ENCODE peak calls at places on chromosomes 1 and 21, in six cellular contexts. I is left ventricle myocardium inferior; M is heart right ventricle; Q is OCI-LY7; V is CD4-positive, CD25-positive, alpha-beta regulatory T cell; Y is AG04449. N is an unnamed sample.

GRCh38 chr1:192974701-192975100 is 84.5 kb downstream of the UCHL5 start:
- DNase-seq in I (no peak), M (no peak), Q (no peak), V (no peak), Y (peak), N (no peak)

GRCh38 chr1:94801919-94802546 is 18.1 kb upstream of the SLC44A3 start:
- DNase-seq in I (no peak), M (peak), Q (peak), V (no peak), Y (peak), N (no peak)

GRCh38 chr1:200274121-200274520 is 135.7 kb downstream of the ZNF281 start:
- DNase-seq in I (no peak), M (no peak), Q (no peak), V (no peak), Y (no peak), N (no peak)

GRCh38 chr1:151340870-151341754 is 5.9 kb downstream of the RFX5 start:
- DNase-seq in I (no peak), M (peak), Q (peak), V (peak), Y (peak), N (no peak)

GRCh38 chr1:41359211-41360073 is 1.8 kb upstream of the FOXO6 start:
- DNase-seq in I (no peak), M (peak), Q (no peak), V (no peak), Y (no peak), N (no peak)

GRCh38 chr1:182768973-182769372 is 20.6 kb upstream of the NPL start:
- DNase-seq in I (no peak), M (no peak), Q (no peak), V (no peak), Y (no peak), N (no peak)

GRCh38 chr1:210244746-210245367 is 12.3 kb downstream of the SERTAD4 start:
- DNase-seq in I (no peak), M (no peak), Q (no peak), V (no peak), Y (no peak), N (no peak)

GRCh38 chr1:185686996-185687778 is 47.0 kb upstream of the HMCN1 start:
- DNase-seq in I (no peak), M (no peak), Q (no peak), V (no peak), Y (no peak), N (no peak)

GRCh38 chr21:35988396-35989140 is 71.8 kb downstream of the SETD4 start:
- DNase-seq in I (no peak), M (no peak), Q (no peak), V (no peak), Y (no peak), N (peak)

GRCh38 chr1:147785794-147786506 is 25.5 kb upstream of the GJA5 start:
- DNase-seq in I (no peak), M (no peak), Q (no peak), V (no peak), Y (no peak), N (no peak)

GRCh38 chr21:44365251-44365966 is 12.0 kb downstream of the TRPM2 start:
- DNase-seq in I (no peak), M (no peak), Q (no peak), V (no peak), Y (no peak), N (no peak)

GRCh38 chr1:229305402-229305801 is 34.5 kb downstream of the RAB4A start:
- DNase-seq in I (no peak), M (no peak), Q (no peak), V (no peak), Y (no peak), N (no peak)

GRCh38 chr1:227897704-227898438 is 49.9 kb downstream of the WNT9A start:
- DNase-seq in I (no peak), M (no peak), Q (no peak), V (no peak), Y (no peak), N (no peak)

GRCh38 chr1:213564215-213564659 is 423.5 kb upstream of the PROX1 start:
- DNase-seq in I (no peak), M (no peak), Q (no peak), V (no peak), Y (no peak), N (no peak)

GRCh38 chr1:117613969-117614865 is 8.4 kb downstream of the TENT5C start:
- DNase-seq in I (no peak), M (no peak), Q (no peak), V (no peak), Y (no peak), N (no peak)

GRCh38 chr1:32540589-32540988 is 1.4 kb downstream of the ZBTB8A start:
- DNase-seq in I (no peak), M (no peak), Q (no peak), V (no peak), Y (no peak), N (no peak)
- H3K4me3 ChIP-seq in I (peak), M (peak), Q (no peak), V (no peak), Y (peak), N (peak)

DNA sequence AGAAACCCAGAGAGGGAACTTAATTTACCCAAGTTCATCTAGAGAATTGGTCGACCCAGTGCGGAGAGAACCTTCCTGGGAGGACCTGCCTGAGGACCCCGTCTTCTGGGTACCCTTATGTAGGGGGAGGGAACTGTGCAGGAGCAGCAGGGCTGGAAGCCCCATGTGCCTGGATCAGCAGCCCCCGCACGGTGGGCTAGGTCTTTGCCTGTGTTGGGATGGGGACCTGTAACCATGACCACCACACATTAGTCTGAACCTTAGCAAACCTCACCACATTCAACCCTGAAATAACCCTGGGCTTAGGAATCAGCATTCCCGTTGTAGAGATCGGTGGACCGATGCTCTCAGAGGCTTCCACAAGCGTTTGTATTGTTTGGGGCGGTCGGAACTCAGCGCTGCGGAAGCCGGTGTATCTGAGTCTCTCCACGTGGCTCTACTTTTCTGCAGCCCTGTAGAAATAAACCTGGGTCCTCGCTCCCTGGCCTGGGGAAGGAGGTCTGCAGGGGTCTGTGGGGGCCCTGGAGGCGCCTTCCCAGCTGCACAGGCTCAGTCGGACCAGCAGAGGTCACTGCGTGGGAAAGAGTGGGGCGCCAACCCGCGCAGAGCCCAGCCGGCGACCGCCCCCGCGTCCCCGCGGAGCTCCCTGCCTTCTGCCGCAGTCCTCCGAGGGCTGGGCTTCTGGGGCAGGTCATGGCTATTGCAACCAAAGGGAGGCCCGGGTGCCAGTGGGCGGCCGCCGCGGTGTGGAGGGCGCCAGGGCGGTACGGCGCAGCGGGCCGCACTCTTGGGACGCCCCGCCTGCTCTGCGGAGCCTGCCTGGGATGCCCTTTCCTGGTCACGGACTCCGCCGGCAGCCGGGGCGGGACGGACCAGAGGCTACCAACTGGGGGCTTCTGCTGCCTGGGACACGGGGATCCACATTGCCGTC is 36.2 kb upstream of the KCNA10 start:
- DNase-seq in I (peak), M (peak), Q (no peak), V (peak), Y (no peak), N (no peak)
- H3K4me3 ChIP-seq in I (peak), M (peak), Q (no peak), V (no peak), Y (no peak), N (peak)

GRCh38 chr1:23422313-23422877 is 2.2 kb downstream of the TCEA3 start:
- DNase-seq in I (peak), M (peak), Q (no peak), V (peak), Y (peak), N (peak)

GRCh38 chr1:23423415-23424170 is 955 bp downstream of the TCEA3 start:
- DNase-seq in I (no peak), M (no peak), Q (no peak), V (no peak), Y (no peak), N (no peak)

GRCh38 chr1:23421752-23422312 is 2.7 kb downstream of the TCEA3 start:
- DNase-seq in I (no peak), M (no peak), Q (no peak), V (no peak), Y (no peak), N (no peak)

GRCh38 chr1:23424171-23424959 is at the start of gene TCEA3:
- DNase-seq in I (peak), M (peak), Q (no peak), V (peak), Y (no peak), N (no peak)

GRCh38 chr1:23422955-23423354 is 1.6 kb downstream of the TCEA3 start:
- DNase-seq in I (no peak), M (no peak), Q (no peak), V (no peak), Y (no peak), N (no peak)
- H3K4me3 ChIP-seq in I (peak), M (peak), Q (no peak), V (no peak), Y (peak), N (no peak)

GRCh38 chr1:46671554-46671953 is at the start of gene TEX38:
- DNase-seq in I (no peak), M (no peak), Q (no peak), V (no peak), Y (no peak), N (no peak)

GRCh38 chr1:46667782-46668760 is at the start of gene ATPAF1:
- DNase-seq in I (peak), M (peak), Q (peak), V (peak), Y (no peak), N (peak)

GRCh38 chr1:46670134-46670533 is 1.5 kb upstream of the TEX38 start:
- DNase-seq in I (no peak), M (no peak), Q (no peak), V (no peak), Y (no peak), N (no peak)

GRCh38 chr1:46665983-46666382 is 2.2 kb downstream of the ATPAF1 start:
- DNase-seq in I (no peak), M (no peak), Q (no peak), V (no peak), Y (no peak), N (no peak)
- H3K4me3 ChIP-seq in I (no peak), M (no peak), Q (no peak), V (no peak), Y (no peak), N (no peak)

DNA sequence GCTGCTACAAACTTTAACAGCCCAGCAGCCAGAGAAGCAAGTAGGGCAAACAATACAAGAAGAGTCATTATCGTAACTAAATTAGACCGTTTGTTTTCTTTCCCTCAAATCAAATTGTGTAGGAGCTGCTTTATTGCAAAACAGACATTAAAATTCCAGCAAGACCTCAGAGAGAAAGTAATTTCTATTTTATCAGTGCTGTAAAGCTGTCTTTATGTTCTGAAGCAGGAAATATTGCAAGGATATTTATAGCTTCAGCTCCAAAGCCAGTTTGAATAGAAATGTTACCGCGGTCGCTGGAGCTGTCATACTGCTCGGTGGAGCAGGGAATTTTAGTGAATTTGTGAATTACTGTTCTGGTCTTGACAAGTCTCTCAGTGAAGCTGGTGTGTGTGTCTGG is 503.8 kb upstream of the PLXNA2 start:
- DNase-seq in I (no peak), M (no peak), Q (no peak), V (no peak), Y (no peak), N (no peak)
- H3K4me3 ChIP-seq in I (no peak), M (no peak), Q (no peak), V (no peak), Y (no peak), N (no peak)

GRCh38 chr1:212164095-212164872 is 120.9 kb upstream of the PPP2R5A start:
- DNase-seq in I (no peak), M (no peak), Q (no peak), V (no peak), Y (no peak), N (no peak)

GRCh38 chr1:212158912-212159796 is 123.6 kb downstream of the DTL start:
- DNase-seq in I (no peak), M (no peak), Q (no peak), V (no peak), Y (no peak), N (no peak)

GRCh38 chr1:212166296-212167039 is 118.7 kb upstream of the PPP2R5A start:
- DNase-seq in I (no peak), M (peak), Q (no peak), V (no peak), Y (no peak), N (no peak)

GRCh38 chr1:212161231-212161781 is 123.9 kb upstream of the PPP2R5A start:
- DNase-seq in I (no peak), M (no peak), Q (no peak), V (no peak), Y (peak), N (no peak)

GRCh38 chr1:212162635-212163034 is 122.6 kb upstream of the PPP2R5A start:
- DNase-seq in I (peak), M (peak), Q (no peak), V (no peak), Y (peak), N (no peak)
- H3K4me3 ChIP-seq in I (no peak), M (no peak), Q (no peak), V (peak), Y (no peak), N (no peak)

GRCh38 chr1:54476231-54477109 is 70.3 kb upstream of the SSBP3 start:
- DNase-seq in I (no peak), M (no peak), Q (no peak), V (no peak), Y (no peak), N (no peak)

GRCh38 chr1:54477153-54477561 is 70.9 kb upstream of the ACOT11 start:
- DNase-seq in I (no peak), M (no peak), Q (peak), V (no peak), Y (no peak), N (no peak)

GRCh38 chr1:54479251-54479650 is 68.8 kb upstream of the ACOT11 start:
- DNase-seq in I (no peak), M (no peak), Q (no peak), V (no peak), Y (no peak), N (no peak)

GRCh38 chr1:54474500-54475235 is 68.5 kb upstream of the SSBP3 start:
- DNase-seq in I (no peak), M (peak), Q (no peak), V (peak), Y (no peak), N (no peak)

DNA sequence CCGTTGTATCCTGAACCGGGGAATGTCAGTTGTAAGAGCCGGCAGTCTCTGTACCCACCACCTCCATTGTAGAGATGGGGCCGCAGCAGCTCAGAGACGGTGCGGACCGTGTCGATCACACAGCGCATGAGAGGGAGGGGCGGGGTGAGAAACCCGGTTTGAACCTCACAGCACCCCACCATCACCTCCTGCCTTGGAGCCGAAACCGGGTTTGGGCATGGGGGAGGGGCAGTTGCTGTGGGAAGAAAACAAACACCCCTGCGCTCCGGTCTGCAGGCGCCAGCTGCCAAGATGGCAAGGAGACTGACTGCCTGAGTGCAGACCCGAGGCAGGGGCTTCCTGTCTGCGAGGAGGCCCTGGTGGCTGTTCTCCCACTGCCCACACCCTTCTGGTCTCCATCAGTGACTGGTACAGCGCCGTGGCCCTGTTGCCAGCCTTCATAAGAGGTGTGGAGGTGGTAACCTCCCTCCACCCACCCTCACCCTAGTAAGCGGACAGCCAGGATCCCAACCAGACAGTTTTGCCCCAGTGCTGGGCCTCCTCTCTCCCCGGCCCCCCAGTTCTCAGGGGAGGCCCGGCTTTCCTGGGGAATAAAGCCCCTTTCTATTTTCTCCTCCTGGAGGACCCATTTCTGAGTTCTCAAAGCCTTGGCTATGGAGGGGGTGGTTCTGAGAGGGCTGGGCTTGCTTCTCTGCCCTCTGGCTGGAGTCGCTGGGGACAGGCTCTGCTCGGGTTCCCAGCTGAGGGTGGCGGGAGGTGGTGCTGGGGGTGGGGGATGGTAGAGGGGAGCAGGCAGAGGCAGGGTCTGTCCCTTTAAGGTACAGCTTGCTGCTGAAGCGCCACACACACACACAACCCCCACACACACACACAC is 69.4 kb upstream of the SSBP3 start:
- DNase-seq in I (no peak), M (no peak), Q (no peak), V (peak), Y (no peak), N (no peak)
- H3K4me3 ChIP-seq in I (peak), M (peak), Q (no peak), V (peak), Y (no peak), N (peak)

GRCh38 chr21:45591619-45592207 is 49.5 kb upstream of the SLC19A1 start:
- DNase-seq in I (no peak), M (no peak), Q (no peak), V (no peak), Y (no peak), N (no peak)

GRCh38 chr21:45589686-45590245 is 47.5 kb upstream of the SLC19A1 start:
- DNase-seq in I (no peak), M (no peak), Q (no peak), V (no peak), Y (no peak), N (no peak)

GRCh38 chr21:45590726-45591618 is 48.7 kb upstream of the SLC19A1 start:
- DNase-seq in I (peak), M (peak), Q (peak), V (peak), Y (no peak), N (no peak)

GRCh38 chr21:45588861-45589491 is 46.7 kb upstream of the SLC19A1 start:
- DNase-seq in I (no peak), M (no peak), Q (no peak), V (no peak), Y (no peak), N (no peak)

DNA sequence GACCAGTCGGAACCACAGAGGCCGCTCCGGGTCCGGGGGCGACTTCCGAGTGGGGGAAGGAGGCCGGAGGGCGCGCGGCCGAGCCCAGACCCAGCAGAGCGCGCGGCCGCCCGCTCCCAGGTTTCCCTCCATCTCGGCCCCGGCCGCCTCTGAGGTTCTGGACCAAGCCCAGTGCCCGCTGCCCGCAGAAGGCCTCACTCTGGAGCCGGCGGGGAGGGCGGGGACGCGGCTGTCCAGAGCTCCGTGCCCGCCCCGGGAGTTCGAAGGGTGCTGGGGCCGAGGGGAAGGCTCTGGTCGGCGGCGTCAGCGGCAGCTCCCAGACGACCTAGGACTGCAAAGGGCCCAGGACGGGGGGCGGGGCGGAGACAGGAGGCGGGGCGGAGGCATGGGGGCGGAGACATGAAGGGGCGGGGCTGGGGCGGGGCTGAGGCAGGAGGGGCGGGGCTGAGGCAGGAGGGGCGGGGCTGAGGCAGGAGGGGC is 48.0 kb upstream of the SLC19A1 start:
- DNase-seq in I (peak), M (peak), Q (peak), V (peak), Y (no peak), N (no peak)
- H3K4me3 ChIP-seq in I (peak), M (peak), Q (no peak), V (no peak), Y (peak), N (peak)

N was measured in right atrium auricular region.